ENCODE peak calls at places on chromosomes 3 and 15, in eight cellular contexts. One of them, this sample, is unnamed.

GRCh38 chr15:68997930-68998777 is 16.3 kb upstream of the NOX5 start:
- DNase-seq in naive thymus-derived CD4-positive, alpha-beta T cell: no peak
- DNase-seq in HCT116: no peak
- DNase-seq in brain microvascular endothelial cell: no peak
- DNase-seq in GM12878: no peak
- DNase-seq in fibroblast of pulmonary artery: no peak
- DNase-seq in prostate gland: no peak
- DNase-seq in SJSA1: no peak
- DNase-seq in this sample: no peak

GRCh38 chr3:56987238-56987932 is 73.1 kb upstream of the SPATA12 start:
- DNase-seq in naive thymus-derived CD4-positive, alpha-beta T cell: no peak
- DNase-seq in HCT116: no peak
- DNase-seq in brain microvascular endothelial cell: no peak
- DNase-seq in GM12878: no peak
- DNase-seq in fibroblast of pulmonary artery: no peak
- DNase-seq in prostate gland: no peak
- DNase-seq in SJSA1: no peak
- DNase-seq in this sample: no peak

GRCh38 chr3:18988619-18989229 is 159.6 kb upstream of the KCNH8 start:
- DNase-seq in naive thymus-derived CD4-positive, alpha-beta T cell: no peak
- DNase-seq in HCT116: no peak
- DNase-seq in brain microvascular endothelial cell: no peak
- DNase-seq in GM12878: no peak
- DNase-seq in fibroblast of pulmonary artery: peak; percentile 40
- DNase-seq in prostate gland: no peak
- DNase-seq in SJSA1: peak; percentile 7
- DNase-seq in this sample: no peak

GRCh38 chr3:123289336-123290106 is 87.8 kb downstream of the SEC22A start:
- DNase-seq in naive thymus-derived CD4-positive, alpha-beta T cell: no peak
- DNase-seq in HCT116: no peak
- DNase-seq in brain microvascular endothelial cell: no peak
- DNase-seq in GM12878: no peak
- DNase-seq in fibroblast of pulmonary artery: no peak
- DNase-seq in prostate gland: no peak
- DNase-seq in SJSA1: no peak
- DNase-seq in this sample: no peak

GRCh38 chr15:90881978-90882721 is 2.2 kb upstream of the FES start:
- DNase-seq in naive thymus-derived CD4-positive, alpha-beta T cell: no peak
- DNase-seq in HCT116: no peak
- DNase-seq in brain microvascular endothelial cell: no peak
- DNase-seq in GM12878: no peak
- DNase-seq in fibroblast of pulmonary artery: no peak
- DNase-seq in prostate gland: no peak
- DNase-seq in SJSA1: no peak
- DNase-seq in this sample: no peak

GRCh38 chr15:29883126-29883525 is 60.9 kb upstream of the TJP1 start:
- DNase-seq in naive thymus-derived CD4-positive, alpha-beta T cell: no peak
- DNase-seq in HCT116: no peak
- DNase-seq in brain microvascular endothelial cell: peak; percentile 25
- DNase-seq in GM12878: no peak
- DNase-seq in fibroblast of pulmonary artery: peak; percentile 11
- DNase-seq in prostate gland: no peak
- DNase-seq in SJSA1: peak; percentile 40
- DNase-seq in this sample: no peak

GRCh38 chr15:67080900-67081431 is 15.6 kb downstream of the SMAD3 start:
- DNase-seq in naive thymus-derived CD4-positive, alpha-beta T cell: peak; percentile 63
- DNase-seq in HCT116: no peak
- DNase-seq in brain microvascular endothelial cell: peak; percentile 76
- DNase-seq in GM12878: peak; percentile 99
- DNase-seq in fibroblast of pulmonary artery: peak; percentile 67
- DNase-seq in prostate gland: no peak
- DNase-seq in SJSA1: peak; percentile 86
- DNase-seq in this sample: no peak

GRCh38 chr3:141110322-141110721 is 59.2 kb downstream of the SPSB4 start:
- DNase-seq in naive thymus-derived CD4-positive, alpha-beta T cell: no peak
- DNase-seq in HCT116: no peak
- DNase-seq in brain microvascular endothelial cell: no peak
- DNase-seq in GM12878: no peak
- DNase-seq in fibroblast of pulmonary artery: no peak
- DNase-seq in prostate gland: no peak
- DNase-seq in SJSA1: no peak
- DNase-seq in this sample: no peak

GRCh38 chr15:87961851-87962816 is 294.4 kb downstream of the NTRK3 start:
- DNase-seq in naive thymus-derived CD4-positive, alpha-beta T cell: no peak
- DNase-seq in HCT116: no peak
- DNase-seq in brain microvascular endothelial cell: no peak
- DNase-seq in GM12878: no peak
- DNase-seq in fibroblast of pulmonary artery: no peak
- DNase-seq in prostate gland: no peak
- DNase-seq in SJSA1: no peak
- DNase-seq in this sample: no peak

GRCh38 chr3:178785961-178786360 is 249.7 kb downstream of the KCNMB2 start:
- DNase-seq in naive thymus-derived CD4-positive, alpha-beta T cell: no peak
- DNase-seq in HCT116: no peak
- DNase-seq in brain microvascular endothelial cell: no peak
- DNase-seq in GM12878: no peak
- DNase-seq in fibroblast of pulmonary artery: no peak
- DNase-seq in prostate gland: no peak
- DNase-seq in SJSA1: no peak
- DNase-seq in this sample: no peak

GRCh38 chr15:88403461-88403860 is 63.7 kb downstream of the MRPL46 start:
- DNase-seq in naive thymus-derived CD4-positive, alpha-beta T cell: no peak
- DNase-seq in HCT116: no peak
- DNase-seq in brain microvascular endothelial cell: no peak
- DNase-seq in GM12878: no peak
- DNase-seq in fibroblast of pulmonary artery: no peak
- DNase-seq in prostate gland: no peak
- DNase-seq in SJSA1: no peak
- DNase-seq in this sample: no peak

GRCh38 chr15:97126556-97127233 is 796.2 kb downstream of the NR2F2 start:
- DNase-seq in naive thymus-derived CD4-positive, alpha-beta T cell: no peak
- DNase-seq in HCT116: no peak
- DNase-seq in brain microvascular endothelial cell: no peak
- DNase-seq in GM12878: no peak
- DNase-seq in fibroblast of pulmonary artery: no peak
- DNase-seq in prostate gland: no peak
- DNase-seq in SJSA1: no peak
- DNase-seq in this sample: peak; percentile 18

GRCh38 chr3:11581237-11582122 is 62.2 kb downstream of the VGLL4 start:
- DNase-seq in naive thymus-derived CD4-positive, alpha-beta T cell: no peak
- DNase-seq in HCT116: no peak
- DNase-seq in brain microvascular endothelial cell: no peak
- DNase-seq in GM12878: no peak
- DNase-seq in fibroblast of pulmonary artery: no peak
- DNase-seq in prostate gland: peak; percentile 34
- DNase-seq in SJSA1: no peak
- DNase-seq in this sample: no peak
- H3K4me3 ChIP-seq in naive thymus-derived CD4-positive, alpha-beta T cell: peak overlapping the region; percentile 28
- H3K4me3 ChIP-seq in HCT116: no peak overlapping the region
- H3K4me3 ChIP-seq in brain microvascular endothelial cell: peak overlapping the region; percentile 35
- H3K4me3 ChIP-seq in GM12878: peak overlapping the region; percentile 42
- H3K4me3 ChIP-seq in fibroblast of pulmonary artery: peak overlapping the region; percentile 52
- H3K4me3 ChIP-seq in prostate gland: peak overlapping the region; percentile 17
- H3K4me3 ChIP-seq in SJSA1: peak overlapping the region; percentile 16
- H3K4me3 ChIP-seq in this sample: no peak overlapping the region

GRCh38 chr3:126671521-126671920 is 16.6 kb upstream of the TXNRD3 start:
- DNase-seq in naive thymus-derived CD4-positive, alpha-beta T cell: no peak
- DNase-seq in HCT116: no peak
- DNase-seq in brain microvascular endothelial cell: no peak
- DNase-seq in GM12878: no peak
- DNase-seq in fibroblast of pulmonary artery: no peak
- DNase-seq in prostate gland: no peak
- DNase-seq in SJSA1: no peak
- DNase-seq in this sample: no peak
- H3K4me3 ChIP-seq in naive thymus-derived CD4-positive, alpha-beta T cell: no peak overlapping the region
- H3K4me3 ChIP-seq in HCT116: no peak overlapping the region
- H3K4me3 ChIP-seq in brain microvascular endothelial cell: no peak overlapping the region
- H3K4me3 ChIP-seq in GM12878: no peak overlapping the region
- H3K4me3 ChIP-seq in fibroblast of pulmonary artery: no peak overlapping the region
- H3K4me3 ChIP-seq in prostate gland: no peak overlapping the region
- H3K4me3 ChIP-seq in SJSA1: no peak overlapping the region
- H3K4me3 ChIP-seq in this sample: no peak overlapping the region

DNA sequence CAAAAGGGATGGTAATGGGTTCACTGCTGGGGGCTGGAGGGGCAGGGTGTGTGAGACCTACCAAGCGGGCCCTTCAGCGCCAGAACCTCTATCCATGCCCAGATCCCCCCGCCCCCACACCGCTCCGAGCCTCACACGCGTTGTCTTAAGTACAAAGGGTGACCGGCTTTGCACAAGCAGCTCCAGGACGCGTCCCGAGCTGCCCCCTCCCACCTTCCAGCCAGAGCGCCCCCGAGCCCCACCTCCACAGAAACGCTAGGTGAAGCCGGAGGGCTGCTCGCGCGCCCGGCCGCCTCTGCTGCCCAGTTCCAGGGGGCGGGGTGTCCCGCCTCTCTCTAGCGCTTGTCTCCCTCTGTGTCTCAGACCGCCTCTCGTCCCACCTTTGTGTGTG is 1.2 kb downstream of the WNT7A start:
- DNase-seq in naive thymus-derived CD4-positive, alpha-beta T cell: no peak
- DNase-seq in HCT116: no peak
- DNase-seq in brain microvascular endothelial cell: no peak
- DNase-seq in GM12878: no peak
- DNase-seq in fibroblast of pulmonary artery: no peak
- DNase-seq in prostate gland: no peak
- DNase-seq in SJSA1: no peak
- DNase-seq in this sample: no peak
- H3K4me3 ChIP-seq in naive thymus-derived CD4-positive, alpha-beta T cell: peak overlapping the region; percentile 75
- H3K4me3 ChIP-seq in HCT116: peak overlapping the region; percentile 49
- H3K4me3 ChIP-seq in brain microvascular endothelial cell: no peak overlapping the region
- H3K4me3 ChIP-seq in GM12878: no peak overlapping the region
- H3K4me3 ChIP-seq in fibroblast of pulmonary artery: no peak overlapping the region
- H3K4me3 ChIP-seq in prostate gland: peak overlapping the region; percentile 1
- H3K4me3 ChIP-seq in SJSA1: no peak overlapping the region
- H3K4me3 ChIP-seq in this sample: peak overlapping the region; percentile 19

GRCh38 chr15:92733934-92734521 is 78.5 kb upstream of the FAM174B start:
- DNase-seq in naive thymus-derived CD4-positive, alpha-beta T cell: no peak
- DNase-seq in HCT116: no peak
- DNase-seq in brain microvascular endothelial cell: no peak
- DNase-seq in GM12878: no peak
- DNase-seq in fibroblast of pulmonary artery: peak; percentile 39
- DNase-seq in prostate gland: no peak
- DNase-seq in SJSA1: no peak
- DNase-seq in this sample: peak; percentile 31

GRCh38 chr15:92733090-92733933 is 77.7 kb upstream of the FAM174B start:
- DNase-seq in naive thymus-derived CD4-positive, alpha-beta T cell: no peak
- DNase-seq in HCT116: no peak
- DNase-seq in brain microvascular endothelial cell: no peak
- DNase-seq in GM12878: no peak
- DNase-seq in fibroblast of pulmonary artery: no peak
- DNase-seq in prostate gland: no peak
- DNase-seq in SJSA1: no peak
- DNase-seq in this sample: no peak
- H3K4me3 ChIP-seq in naive thymus-derived CD4-positive, alpha-beta T cell: peak overlapping the region; percentile 58
- H3K4me3 ChIP-seq in HCT116: no peak overlapping the region
- H3K4me3 ChIP-seq in brain microvascular endothelial cell: peak overlapping the region; percentile 49
- H3K4me3 ChIP-seq in GM12878: no peak overlapping the region
- H3K4me3 ChIP-seq in fibroblast of pulmonary artery: peak overlapping the region; percentile 38
- H3K4me3 ChIP-seq in prostate gland: peak overlapping the region; percentile 35
- H3K4me3 ChIP-seq in SJSA1: no peak overlapping the region
- H3K4me3 ChIP-seq in this sample: peak overlapping the region; percentile 33

This sample was measured in Caco-2.